ENCODE peak calls at places on chromosomes 11 and 22, in eight cellular contexts. E is fibroblast of lung, N is RWPE1, K is endothelial cell, D is IMR-90, O is cardiac muscle cell, T is mesothelial cell of epicardium, S is GM23338. V is an unnamed sample.

GRCh38 chr11:134041791-134042696 is 26.8 kb upstream of the JAM3 start:
- DNase-seq in E (no peak), N (no peak), K (no peak), D (no peak), O (no peak), T (no peak), S (no peak), V (peak)

GRCh38 chr11:33935466-33935865 is 43.6 kb upstream of the LMO2 start:
- DNase-seq in E (no peak), N (no peak), K (peak), D (no peak), O (no peak), T (no peak), S (no peak), V (no peak)

GRCh38 chr11:112655386-112655785 is 305.8 kb upstream of the NCAM1 start:
- DNase-seq in E (peak), N (no peak), K (no peak), D (peak), O (peak), T (no peak), S (no peak), V (peak)

GRCh38 chr22:29587938-29588699 is 7.2 kb upstream of the NIPSNAP1 start:
- DNase-seq in E (peak), N (peak), K (no peak), D (peak), O (peak), T (no peak), S (no peak), V (peak)

GRCh38 chr22:49647346-49648026 is 180.2 kb downstream of the BRD1 start:
- DNase-seq in E (no peak), N (no peak), K (no peak), D (no peak), O (no peak), T (no peak), S (no peak), V (no peak)

GRCh38 chr11:122424636-122425035 is 230.9 kb upstream of the UBASH3B start:
- DNase-seq in E (no peak), N (no peak), K (no peak), D (no peak), O (no peak), T (no peak), S (no peak), V (no peak)

GRCh38 chr11:46554205-46555162 is 39.3 kb downstream of the AMBRA1 start:
- DNase-seq in E (peak), N (peak), K (no peak), D (peak), O (peak), T (no peak), S (peak), V (peak)

GRCh38 chr22:22060200-22061084 is 77.9 kb upstream of the TOP3B start:
- DNase-seq in E (peak), N (peak), K (peak), D (peak), O (peak), T (peak), S (peak), V (no peak)

GRCh38 chr11:48141475-48142100 is 75.0 kb upstream of the OR4B1 start:
- DNase-seq in E (no peak), N (no peak), K (no peak), D (no peak), O (peak), T (no peak), S (no peak), V (peak)

GRCh38 chr11:33892906-33893594 is 1.2 kb upstream of the LMO2 start:
- DNase-seq in E (no peak), N (no peak), K (no peak), D (no peak), O (no peak), T (no peak), S (no peak), V (no peak)

GRCh38 chr22:26322179-26322905 is 106.7 kb upstream of the ASPHD2 start:
- DNase-seq in E (no peak), N (peak), K (no peak), D (peak), O (peak), T (no peak), S (no peak), V (peak)

GRCh38 chr22:19763141-19764049 is 2.8 kb downstream of the TBX1 start:
- DNase-seq in E (no peak), N (no peak), K (no peak), D (no peak), O (no peak), T (no peak), S (peak), V (no peak)

GRCh38 chr11:126281245-126281644 is 1.6 kb upstream of the TIRAP start:
- DNase-seq in E (no peak), N (no peak), K (no peak), D (no peak), O (no peak), T (no peak), S (no peak), V (no peak)

GRCh38 chr11:126281666-126282175 is 1.2 kb upstream of the TIRAP start:
- DNase-seq in E (no peak), N (no peak), K (no peak), D (no peak), O (no peak), T (no peak), S (no peak), V (no peak)

GRCh38 chr11:126284829-126285228 is 1.9 kb downstream of the TIRAP start:
- DNase-seq in E (peak), N (peak), K (no peak), D (peak), O (peak), T (no peak), S (no peak), V (peak)

GRCh38 chr11:126282361-126282741 is 542 bp upstream of the TIRAP start:
- DNase-seq in E (peak), N (peak), K (peak), D (peak), O (peak), T (peak), S (peak), V (peak)

DNA sequence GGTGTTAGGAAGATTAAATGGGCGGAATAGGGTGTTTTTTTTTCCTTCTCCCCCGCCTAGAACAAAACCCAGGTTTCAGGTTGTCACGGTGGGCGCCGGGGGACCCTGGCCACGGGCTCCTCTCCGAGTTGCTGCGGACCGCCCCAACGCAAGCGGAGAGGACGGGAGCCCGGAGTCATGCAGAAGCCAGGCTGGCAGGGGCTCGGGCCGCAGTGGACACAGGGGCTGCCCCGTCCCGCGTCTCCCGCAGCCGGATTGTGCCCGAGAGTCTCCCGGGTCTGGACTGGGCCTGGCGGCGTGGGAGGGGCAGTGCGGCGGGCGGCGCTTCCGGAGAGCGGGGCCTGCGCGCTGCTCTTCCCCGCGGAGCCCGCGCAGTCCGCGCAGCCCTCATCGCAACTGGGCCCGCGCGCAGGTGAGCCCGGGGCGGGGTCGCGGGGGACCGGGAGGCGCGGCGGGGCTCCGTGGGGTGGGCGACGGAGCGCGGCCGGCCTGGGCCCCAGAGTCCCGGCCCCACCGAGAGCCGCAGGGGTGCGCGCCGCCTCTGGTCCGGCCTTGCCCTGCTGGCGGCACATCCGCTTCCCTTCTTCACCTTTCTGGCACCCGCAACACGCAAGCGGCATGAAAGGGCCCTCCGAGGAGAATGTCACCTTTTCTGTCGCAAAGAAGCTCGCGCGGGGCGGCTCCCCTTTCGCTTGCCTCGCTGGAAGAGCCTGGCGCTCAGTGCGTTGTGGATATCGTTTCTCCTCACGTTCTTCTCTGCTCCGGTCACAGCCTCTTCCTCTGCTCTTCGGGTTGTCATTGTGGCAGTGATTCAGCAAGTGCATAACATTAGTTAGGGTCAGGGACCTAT is at the start of gene TIRAP:
- DNase-seq in E (peak), N (peak), K (peak), D (peak), O (peak), T (peak), S (peak), V (peak)
- TF ChIP-seq CTCF in E (no peak), N (no peak), K (no peak), D (no peak), O (no peak), T (no peak), S (peak), V (no peak)

DNA sequence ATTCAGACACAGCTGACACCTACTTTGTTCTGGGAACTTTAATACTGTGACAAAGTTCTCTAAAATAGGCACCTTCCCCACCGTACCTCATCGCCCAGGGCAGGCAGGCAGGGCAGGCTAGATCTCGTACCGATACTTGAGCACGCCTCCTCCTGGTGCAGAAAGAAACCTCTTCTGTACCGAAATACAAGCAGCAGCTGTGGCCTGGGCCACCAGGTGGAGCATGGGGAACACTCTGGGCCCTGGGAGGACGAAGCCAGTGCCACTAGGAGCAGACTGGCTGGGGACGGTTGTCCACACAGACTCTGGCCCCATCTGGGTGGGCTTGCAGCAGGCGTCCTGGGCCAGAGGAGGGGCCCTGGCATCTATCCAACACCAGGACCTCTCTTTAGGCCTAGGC is 12.8 kb downstream of the PMM1 start:
- DNase-seq in E (peak), N (peak), K (peak), D (peak), O (peak), T (peak), S (peak), V (peak)
- TF ChIP-seq CTCF in E (peak), N (peak), K (no peak), D (peak), O (peak), T (no peak), S (peak), V (peak)

DNA sequence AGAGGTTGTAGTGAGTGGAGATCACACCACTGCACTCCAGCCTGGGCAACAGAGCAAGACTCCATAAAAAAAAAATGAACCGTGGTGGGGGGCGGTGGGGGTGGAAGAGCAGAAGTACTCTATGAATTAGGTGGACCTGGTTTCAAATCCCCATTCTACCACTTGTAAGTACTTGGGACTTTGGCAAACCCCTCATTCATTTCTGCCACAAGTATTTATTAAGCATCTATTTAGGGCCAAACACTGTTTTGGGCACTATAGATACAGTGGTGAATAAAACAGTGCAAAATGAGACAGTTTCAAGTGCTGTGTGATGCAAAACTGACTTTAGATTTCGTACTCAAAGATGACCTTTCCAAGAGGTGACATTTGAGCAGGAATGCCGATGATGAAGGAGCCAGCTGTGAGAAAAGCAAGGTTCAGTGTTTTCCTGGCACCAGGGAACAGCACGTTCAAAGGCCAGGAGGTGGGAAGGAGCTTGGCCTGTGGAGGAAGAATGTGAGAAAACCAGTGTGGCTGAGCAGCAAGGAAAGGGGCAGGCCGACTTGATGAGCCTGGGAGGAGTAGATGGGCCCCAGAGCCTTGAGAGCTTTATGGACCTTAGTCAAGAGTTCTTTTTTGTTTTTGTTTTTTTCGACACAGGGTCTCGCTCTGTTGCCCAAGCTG is 1.4 kb upstream of the TMEM134 start:
- DNase-seq in E (no peak), N (no peak), K (no peak), D (no peak), O (no peak), T (no peak), S (no peak), V (no peak)
- TF ChIP-seq CTCF in E (no peak), N (no peak), K (no peak), D (no peak), O (no peak), T (no peak), S (no peak), V (no peak)

GRCh38 chr11:77101043-77101537 is 1.6 kb upstream of the OMP start:
- DNase-seq in E (no peak), N (no peak), K (no peak), D (peak), O (peak), T (no peak), S (peak), V (peak)
- TF ChIP-seq CTCF in E (peak), N (no peak), K (peak), D (peak), O (peak), T (peak), S (peak), V (peak)

DNA sequence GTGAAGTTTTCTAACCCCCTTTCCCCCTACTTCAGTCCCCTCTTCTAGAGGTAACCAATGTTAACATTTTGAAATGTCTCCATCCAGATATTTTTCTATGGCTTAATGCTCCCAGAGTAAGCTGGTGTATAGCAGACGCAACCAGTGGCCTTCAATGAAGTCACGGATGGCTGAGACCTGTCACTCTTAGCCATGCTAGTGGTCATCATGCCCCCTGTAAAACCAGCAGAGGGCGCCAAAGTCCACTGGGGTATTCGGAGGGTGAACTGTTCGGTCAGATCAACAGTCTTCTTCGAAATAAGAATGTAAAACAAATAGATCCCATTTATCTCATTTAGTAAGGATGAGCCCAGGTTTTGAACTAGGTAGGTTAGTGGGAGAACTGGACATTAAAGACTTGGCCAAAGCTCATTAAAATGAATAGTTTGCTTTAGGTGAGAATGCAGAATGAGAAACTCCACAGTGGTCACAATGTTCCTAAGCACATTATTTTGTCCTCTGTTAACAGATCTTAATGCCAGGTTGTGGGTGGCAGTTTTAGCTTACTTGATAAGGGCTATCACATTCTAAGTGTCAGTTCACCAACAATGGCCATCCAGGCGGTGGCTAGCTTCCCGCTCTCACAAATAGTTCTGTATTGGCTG is 8.6 kb upstream of the MMP8 start:
- DNase-seq in E (peak), N (peak), K (peak), D (peak), O (peak), T (peak), S (peak), V (peak)
- TF ChIP-seq CTCF in E (peak), N (peak), K (peak), D (peak), O (peak), T (peak), S (peak), V (peak)

DNA sequence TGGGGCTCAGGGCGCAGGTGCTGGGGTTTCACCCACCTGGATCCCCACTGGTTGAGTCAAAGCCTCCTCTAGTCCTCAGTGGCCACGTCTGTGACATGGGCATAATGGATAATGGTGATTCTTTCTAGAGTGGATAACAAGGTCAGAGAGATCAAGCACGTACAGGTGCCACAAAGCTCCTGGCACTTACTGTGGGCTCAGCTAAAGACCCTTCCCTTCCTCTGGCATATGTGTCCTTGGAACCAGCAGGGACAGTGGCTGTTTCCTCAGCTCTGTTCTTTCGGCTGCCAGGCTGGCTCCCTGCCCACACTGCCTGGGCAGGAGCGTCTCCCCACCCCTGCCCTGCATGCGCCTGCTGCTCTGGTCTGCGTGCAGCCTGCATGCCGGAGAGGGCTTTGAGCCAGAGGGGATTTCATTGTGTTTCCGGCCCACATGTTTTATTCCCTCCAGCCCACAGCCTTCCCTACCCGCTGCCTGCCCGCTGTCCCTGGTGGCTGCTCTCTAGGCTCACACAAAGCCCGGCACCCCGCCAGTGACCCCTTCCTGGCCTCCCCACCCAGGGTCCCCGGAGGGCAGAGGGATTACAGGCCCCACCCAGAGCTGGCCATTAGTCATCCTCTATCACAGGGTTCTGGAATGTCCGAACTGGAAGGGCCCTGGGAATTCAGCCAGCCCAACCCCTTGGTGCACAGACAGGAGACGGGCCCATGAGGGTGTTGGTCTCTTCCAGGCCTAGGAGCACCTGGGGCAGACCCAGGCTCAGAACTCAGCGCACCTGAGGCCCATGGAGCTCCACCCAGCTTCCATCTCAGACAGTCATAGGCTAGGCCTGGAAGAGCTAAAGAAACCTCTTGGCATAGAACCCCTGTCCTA is 55.3 kb upstream of the GCAT start:
- DNase-seq in E (peak), N (peak), K (no peak), D (peak), O (peak), T (peak), S (no peak), V (peak)
- TF ChIP-seq CTCF in E (peak), N (no peak), K (no peak), D (peak), O (peak), T (no peak), S (no peak), V (peak)

V was measured in AG10803.